ENCODE peak calls at places on chromosome 14, in eight cellular contexts. One of them, this sample, is unnamed.

GRCh38 chr14:24314377-24315193 is 3.3 kb downstream of the LTB4R start:
- DNase-seq in CD4-positive, alpha-beta memory T cell: no peak
- DNase-seq in activated CD4-positive, CD25-positive, alpha-beta regulatory T cell: no peak
- DNase-seq in right atrium auricular region: no peak
- DNase-seq in ELR: no peak
- DNase-seq in HS-5: no peak
- DNase-seq in naive thymus-derived CD4-positive, alpha-beta T cell: no peak
- DNase-seq in SW480: no peak
- DNase-seq in this sample: no peak

GRCh38 chr14:52961060-52961639 is 10.3 kb upstream of the FERMT2 start:
- DNase-seq in naive thymus-derived CD4-positive, alpha-beta T cell: peak
- DNase-seq in SW480: peak
- DNase-seq in ELR: peak
- DNase-seq in activated CD4-positive, CD25-positive, alpha-beta regulatory T cell: peak
- DNase-seq in right atrium auricular region: peak
- DNase-seq in CD4-positive, alpha-beta memory T cell: peak
- DNase-seq in HS-5: no peak
- DNase-seq in this sample: peak

GRCh38 chr14:67285876-67286452 is 44.7 kb downstream of the PALS1 start:
- DNase-seq in HS-5: no peak
- DNase-seq in CD4-positive, alpha-beta memory T cell: peak
- DNase-seq in SW480: peak
- DNase-seq in naive thymus-derived CD4-positive, alpha-beta T cell: peak
- DNase-seq in ELR: peak
- DNase-seq in right atrium auricular region: no peak
- DNase-seq in activated CD4-positive, CD25-positive, alpha-beta regulatory T cell: no peak
- DNase-seq in this sample: peak

GRCh38 chr14:74882103-74882920 is 596 bp downstream of the DLST start:
- DNase-seq in activated CD4-positive, CD25-positive, alpha-beta regulatory T cell: peak
- DNase-seq in ELR: peak
- DNase-seq in naive thymus-derived CD4-positive, alpha-beta T cell: peak
- DNase-seq in HS-5: no peak
- DNase-seq in right atrium auricular region: no peak
- DNase-seq in CD4-positive, alpha-beta memory T cell: peak
- DNase-seq in SW480: peak
- DNase-seq in this sample: peak

GRCh38 chr14:89845346-89845745 is 109.2 kb downstream of the EFCAB11 start:
- DNase-seq in ELR: peak
- DNase-seq in activated CD4-positive, CD25-positive, alpha-beta regulatory T cell: no peak
- DNase-seq in HS-5: no peak
- DNase-seq in right atrium auricular region: no peak
- DNase-seq in CD4-positive, alpha-beta memory T cell: no peak
- DNase-seq in naive thymus-derived CD4-positive, alpha-beta T cell: no peak
- DNase-seq in SW480: no peak
- DNase-seq in this sample: no peak

GRCh38 chr14:20618328-20618749 is 23.2 kb downstream of the OR6S1 start:
- DNase-seq in SW480: no peak
- DNase-seq in naive thymus-derived CD4-positive, alpha-beta T cell: no peak
- DNase-seq in CD4-positive, alpha-beta memory T cell: no peak
- DNase-seq in HS-5: no peak
- DNase-seq in right atrium auricular region: no peak
- DNase-seq in activated CD4-positive, CD25-positive, alpha-beta regulatory T cell: no peak
- DNase-seq in ELR: no peak
- DNase-seq in this sample: no peak

GRCh38 chr14:57057803-57058202 is 210.9 kb downstream of the EXOC5 start:
- DNase-seq in HS-5: no peak
- DNase-seq in activated CD4-positive, CD25-positive, alpha-beta regulatory T cell: no peak
- DNase-seq in SW480: peak
- DNase-seq in right atrium auricular region: no peak
- DNase-seq in CD4-positive, alpha-beta memory T cell: no peak
- DNase-seq in naive thymus-derived CD4-positive, alpha-beta T cell: no peak
- DNase-seq in ELR: no peak
- DNase-seq in this sample: no peak

GRCh38 chr14:96205059-96205993 is 687 bp downstream of the BDKRB2 start:
- DNase-seq in SW480: peak
- DNase-seq in CD4-positive, alpha-beta memory T cell: no peak
- DNase-seq in HS-5: no peak
- DNase-seq in activated CD4-positive, CD25-positive, alpha-beta regulatory T cell: no peak
- DNase-seq in naive thymus-derived CD4-positive, alpha-beta T cell: no peak
- DNase-seq in right atrium auricular region: no peak
- DNase-seq in ELR: peak
- DNase-seq in this sample: no peak

GRCh38 chr14:68619805-68620574 is 172.9 kb downstream of the ZFP36L1 start:
- DNase-seq in right atrium auricular region: peak
- DNase-seq in HS-5: no peak
- DNase-seq in SW480: no peak
- DNase-seq in ELR: peak
- DNase-seq in activated CD4-positive, CD25-positive, alpha-beta regulatory T cell: no peak
- DNase-seq in naive thymus-derived CD4-positive, alpha-beta T cell: no peak
- DNase-seq in CD4-positive, alpha-beta memory T cell: no peak
- DNase-seq in this sample: peak

GRCh38 chr14:43938588-43939281 is 568.3 kb downstream of the FSCB start:
- DNase-seq in right atrium auricular region: no peak
- DNase-seq in SW480: no peak
- DNase-seq in naive thymus-derived CD4-positive, alpha-beta T cell: no peak
- DNase-seq in HS-5: no peak
- DNase-seq in CD4-positive, alpha-beta memory T cell: no peak
- DNase-seq in ELR: no peak
- DNase-seq in activated CD4-positive, CD25-positive, alpha-beta regulatory T cell: no peak
- DNase-seq in this sample: no peak

GRCh38 chr14:105682956-105683570 is 156.7 kb downstream of the TMEM121 start:
- DNase-seq in ELR: no peak
- DNase-seq in SW480: no peak
- DNase-seq in naive thymus-derived CD4-positive, alpha-beta T cell: no peak
- DNase-seq in right atrium auricular region: no peak
- DNase-seq in activated CD4-positive, CD25-positive, alpha-beta regulatory T cell: no peak
- DNase-seq in HS-5: no peak
- DNase-seq in CD4-positive, alpha-beta memory T cell: no peak
- DNase-seq in this sample: no peak

GRCh38 chr14:54420478-54421116 is 20.6 kb downstream of the CNIH1 start:
- DNase-seq in naive thymus-derived CD4-positive, alpha-beta T cell: peak
- DNase-seq in CD4-positive, alpha-beta memory T cell: no peak
- DNase-seq in SW480: peak
- DNase-seq in ELR: peak
- DNase-seq in activated CD4-positive, CD25-positive, alpha-beta regulatory T cell: no peak
- DNase-seq in right atrium auricular region: no peak
- DNase-seq in HS-5: no peak
- DNase-seq in this sample: peak

GRCh38 chr14:49550284-49551184 is 35.6 kb downstream of the RPS29 start:
- DNase-seq in HS-5: no peak
- DNase-seq in activated CD4-positive, CD25-positive, alpha-beta regulatory T cell: no peak
- DNase-seq in right atrium auricular region: no peak
- DNase-seq in CD4-positive, alpha-beta memory T cell: no peak
- DNase-seq in naive thymus-derived CD4-positive, alpha-beta T cell: no peak
- DNase-seq in ELR: peak
- DNase-seq in SW480: peak
- DNase-seq in this sample: peak

GRCh38 chr14:23409966-23410635 is 2.0 kb upstream of the MYH6 start:
- DNase-seq in ELR: no peak
- DNase-seq in naive thymus-derived CD4-positive, alpha-beta T cell: no peak
- DNase-seq in HS-5: no peak
- DNase-seq in SW480: no peak
- DNase-seq in right atrium auricular region: peak
- DNase-seq in CD4-positive, alpha-beta memory T cell: no peak
- DNase-seq in activated CD4-positive, CD25-positive, alpha-beta regulatory T cell: no peak
- DNase-seq in this sample: no peak

GRCh38 chr14:79051711-79052094 is 881.5 kb downstream of the NRXN3 start:
- DNase-seq in activated CD4-positive, CD25-positive, alpha-beta regulatory T cell: no peak
- DNase-seq in right atrium auricular region: no peak
- DNase-seq in ELR: no peak
- DNase-seq in naive thymus-derived CD4-positive, alpha-beta T cell: no peak
- DNase-seq in SW480: no peak
- DNase-seq in CD4-positive, alpha-beta memory T cell: no peak
- DNase-seq in HS-5: no peak
- DNase-seq in this sample: no peak

GRCh38 chr14:100653409-100653808 is 66.2 kb upstream of the BEGAIN start:
- DNase-seq in right atrium auricular region: no peak
- DNase-seq in CD4-positive, alpha-beta memory T cell: peak
- DNase-seq in naive thymus-derived CD4-positive, alpha-beta T cell: no peak
- DNase-seq in HS-5: no peak
- DNase-seq in SW480: no peak
- DNase-seq in ELR: no peak
- DNase-seq in activated CD4-positive, CD25-positive, alpha-beta regulatory T cell: peak
- DNase-seq in this sample: no peak

GRCh38 chr14:33765251-33765650 is 185.6 kb downstream of the EGLN3 start:
- DNase-seq in activated CD4-positive, CD25-positive, alpha-beta regulatory T cell: no peak
- DNase-seq in SW480: no peak
- DNase-seq in ELR: no peak
- DNase-seq in HS-5: no peak
- DNase-seq in CD4-positive, alpha-beta memory T cell: no peak
- DNase-seq in right atrium auricular region: no peak
- DNase-seq in naive thymus-derived CD4-positive, alpha-beta T cell: no peak
- DNase-seq in this sample: peak

GRCh38 chr14:22272408-22272807 is 316.6 kb downstream of the DAD1 start:
- DNase-seq in ELR: no peak
- DNase-seq in CD4-positive, alpha-beta memory T cell: no peak
- DNase-seq in right atrium auricular region: no peak
- DNase-seq in activated CD4-positive, CD25-positive, alpha-beta regulatory T cell: no peak
- DNase-seq in SW480: no peak
- DNase-seq in naive thymus-derived CD4-positive, alpha-beta T cell: no peak
- DNase-seq in HS-5: no peak
- DNase-seq in this sample: no peak

GRCh38 chr14:105196228-105196960 is 15.3 kb upstream of the NUDT14 start:
- DNase-seq in SW480: no peak
- DNase-seq in ELR: no peak
- DNase-seq in right atrium auricular region: no peak
- DNase-seq in HS-5: no peak
- DNase-seq in activated CD4-positive, CD25-positive, alpha-beta regulatory T cell: no peak
- DNase-seq in CD4-positive, alpha-beta memory T cell: no peak
- DNase-seq in naive thymus-derived CD4-positive, alpha-beta T cell: no peak
- DNase-seq in this sample: no peak

GRCh38 chr14:37420622-37421021 is 174.4 kb downstream of the FOXA1 start:
- DNase-seq in naive thymus-derived CD4-positive, alpha-beta T cell: no peak
- DNase-seq in CD4-positive, alpha-beta memory T cell: no peak
- DNase-seq in SW480: no peak
- DNase-seq in activated CD4-positive, CD25-positive, alpha-beta regulatory T cell: no peak
- DNase-seq in HS-5: no peak
- DNase-seq in right atrium auricular region: no peak
- DNase-seq in ELR: no peak
- DNase-seq in this sample: no peak

GRCh38 chr14:100836961-100837811 is 11.3 kb downstream of the MEG3 start:
- DNase-seq in activated CD4-positive, CD25-positive, alpha-beta regulatory T cell: no peak
- DNase-seq in SW480: no peak
- DNase-seq in ELR: no peak
- DNase-seq in naive thymus-derived CD4-positive, alpha-beta T cell: no peak
- DNase-seq in right atrium auricular region: no peak
- DNase-seq in CD4-positive, alpha-beta memory T cell: no peak
- DNase-seq in HS-5: no peak
- DNase-seq in this sample: no peak

GRCh38 chr14:103109789-103110415 is 13.4 kb upstream of the TNFAIP2 start:
- DNase-seq in ELR: peak
- DNase-seq in HS-5: peak
- DNase-seq in SW480: peak
- DNase-seq in CD4-positive, alpha-beta memory T cell: no peak
- DNase-seq in naive thymus-derived CD4-positive, alpha-beta T cell: no peak
- DNase-seq in activated CD4-positive, CD25-positive, alpha-beta regulatory T cell: no peak
- DNase-seq in right atrium auricular region: no peak
- DNase-seq in this sample: peak

GRCh38 chr14:103528512-103529382 is at the start of gene TRMT61A:
- DNase-seq in naive thymus-derived CD4-positive, alpha-beta T cell: peak
- DNase-seq in ELR: peak
- DNase-seq in SW480: peak
- DNase-seq in HS-5: peak
- DNase-seq in activated CD4-positive, CD25-positive, alpha-beta regulatory T cell: peak
- DNase-seq in CD4-positive, alpha-beta memory T cell: peak
- DNase-seq in right atrium auricular region: peak
- DNase-seq in this sample: peak

GRCh38 chr14:69499436-69499835 is 14.9 kb downstream of the PLEKHD1 start:
- DNase-seq in HS-5: no peak
- DNase-seq in activated CD4-positive, CD25-positive, alpha-beta regulatory T cell: no peak
- DNase-seq in ELR: no peak
- DNase-seq in CD4-positive, alpha-beta memory T cell: no peak
- DNase-seq in SW480: no peak
- DNase-seq in right atrium auricular region: no peak
- DNase-seq in naive thymus-derived CD4-positive, alpha-beta T cell: no peak
- DNase-seq in this sample: no peak

GRCh38 chr14:59321184-59321952 is 132.9 kb downstream of the DAAM1 start:
- DNase-seq in HS-5: no peak
- DNase-seq in SW480: no peak
- DNase-seq in ELR: no peak
- DNase-seq in naive thymus-derived CD4-positive, alpha-beta T cell: no peak
- DNase-seq in CD4-positive, alpha-beta memory T cell: no peak
- DNase-seq in right atrium auricular region: no peak
- DNase-seq in activated CD4-positive, CD25-positive, alpha-beta regulatory T cell: no peak
- DNase-seq in this sample: peak

GRCh38 chr14:91570021-91570420 is 59.9 kb upstream of the PPP4R3A start:
- DNase-seq in CD4-positive, alpha-beta memory T cell: no peak
- DNase-seq in right atrium auricular region: no peak
- DNase-seq in ELR: no peak
- DNase-seq in naive thymus-derived CD4-positive, alpha-beta T cell: no peak
- DNase-seq in HS-5: no peak
- DNase-seq in SW480: no peak
- DNase-seq in activated CD4-positive, CD25-positive, alpha-beta regulatory T cell: no peak
- DNase-seq in this sample: no peak

GRCh38 chr14:49875640-49876198 is 17.2 kb upstream of the ARF6 start:
- DNase-seq in HS-5: no peak
- DNase-seq in SW480: no peak
- DNase-seq in CD4-positive, alpha-beta memory T cell: no peak
- DNase-seq in ELR: no peak
- DNase-seq in naive thymus-derived CD4-positive, alpha-beta T cell: no peak
- DNase-seq in right atrium auricular region: no peak
- DNase-seq in activated CD4-positive, CD25-positive, alpha-beta regulatory T cell: no peak
- DNase-seq in this sample: no peak

GRCh38 chr14:44567997-44568396 is 60.9 kb upstream of the FSCB start:
- DNase-seq in activated CD4-positive, CD25-positive, alpha-beta regulatory T cell: no peak
- DNase-seq in right atrium auricular region: no peak
- DNase-seq in SW480: no peak
- DNase-seq in CD4-positive, alpha-beta memory T cell: no peak
- DNase-seq in HS-5: no peak
- DNase-seq in naive thymus-derived CD4-positive, alpha-beta T cell: no peak
- DNase-seq in ELR: no peak
- DNase-seq in this sample: no peak

GRCh38 chr14:21317433-21317832 is 37.5 kb downstream of the RPGRIP1 start:
- DNase-seq in CD4-positive, alpha-beta memory T cell: no peak
- DNase-seq in naive thymus-derived CD4-positive, alpha-beta T cell: no peak
- DNase-seq in HS-5: no peak
- DNase-seq in SW480: no peak
- DNase-seq in ELR: no peak
- DNase-seq in activated CD4-positive, CD25-positive, alpha-beta regulatory T cell: no peak
- DNase-seq in right atrium auricular region: no peak
- DNase-seq in this sample: no peak

GRCh38 chr14:78608998-78609787 is 439.0 kb downstream of the NRXN3 start:
- DNase-seq in ELR: no peak
- DNase-seq in HS-5: no peak
- DNase-seq in CD4-positive, alpha-beta memory T cell: no peak
- DNase-seq in right atrium auricular region: no peak
- DNase-seq in naive thymus-derived CD4-positive, alpha-beta T cell: no peak
- DNase-seq in activated CD4-positive, CD25-positive, alpha-beta regulatory T cell: no peak
- DNase-seq in SW480: no peak
- DNase-seq in this sample: no peak

GRCh38 chr14:34843011-34843554 is 32.1 kb downstream of the BAZ1A start:
- DNase-seq in SW480: no peak
- DNase-seq in CD4-positive, alpha-beta memory T cell: no peak
- DNase-seq in HS-5: peak
- DNase-seq in ELR: peak
- DNase-seq in right atrium auricular region: no peak
- DNase-seq in naive thymus-derived CD4-positive, alpha-beta T cell: no peak
- DNase-seq in activated CD4-positive, CD25-positive, alpha-beta regulatory T cell: no peak
- DNase-seq in this sample: peak

GRCh38 chr14:72503271-72503670 is 390.6 kb downstream of the DPF3 start:
- DNase-seq in activated CD4-positive, CD25-positive, alpha-beta regulatory T cell: no peak
- DNase-seq in SW480: no peak
- DNase-seq in ELR: no peak
- DNase-seq in right atrium auricular region: no peak
- DNase-seq in HS-5: no peak
- DNase-seq in CD4-positive, alpha-beta memory T cell: no peak
- DNase-seq in naive thymus-derived CD4-positive, alpha-beta T cell: no peak
- DNase-seq in this sample: no peak

GRCh38 chr14:104950021-104950420 is 25.3 kb downstream of the PLD4 start:
- DNase-seq in HS-5: no peak
- DNase-seq in right atrium auricular region: no peak
- DNase-seq in activated CD4-positive, CD25-positive, alpha-beta regulatory T cell: no peak
- DNase-seq in ELR: no peak
- DNase-seq in naive thymus-derived CD4-positive, alpha-beta T cell: no peak
- DNase-seq in CD4-positive, alpha-beta memory T cell: no peak
- DNase-seq in SW480: no peak
- DNase-seq in this sample: no peak

GRCh38 chr14:103122578-103123127 is 608 bp upstream of the TNFAIP2 start:
- DNase-seq in activated CD4-positive, CD25-positive, alpha-beta regulatory T cell: no peak
- DNase-seq in CD4-positive, alpha-beta memory T cell: no peak
- DNase-seq in SW480: no peak
- DNase-seq in ELR: no peak
- DNase-seq in naive thymus-derived CD4-positive, alpha-beta T cell: no peak
- DNase-seq in HS-5: no peak
- DNase-seq in right atrium auricular region: peak
- DNase-seq in this sample: no peak